ENCODE peak calls at places on chromosome 21, in ten cellular contexts. One of them, this sample, is unnamed.

GRCh38 chr21:24110846-24111245 is 1496.4 kb downstream of the MRPL39 start:
- DNase-seq in heart right ventricle: no peak
- DNase-seq in cardiac fibroblast: no peak
- DNase-seq in foreskin fibroblast: no peak
- DNase-seq in IMR-90: peak; percentile 77
- DNase-seq in HFF-Myc: no peak
- DNase-seq in Calu3: no peak
- DNase-seq in fibroblast of mammary gland: no peak
- DNase-seq in activated B cell treated with CpG ODN at 0.5 μM for 24 hours: no peak
- DNase-seq in GM20000: no peak
- DNase-seq in this sample: no peak

GRCh38 chr21:36035381-36035791 is 24.9 kb downstream of the SETD4 start:
- DNase-seq in heart right ventricle: no peak
- DNase-seq in cardiac fibroblast: peak; percentile 8
- DNase-seq in foreskin fibroblast: no peak
- DNase-seq in IMR-90: no peak
- DNase-seq in HFF-Myc: no peak
- DNase-seq in Calu3: no peak
- DNase-seq in fibroblast of mammary gland: no peak
- DNase-seq in activated B cell treated with CpG ODN at 0.5 μM for 24 hours: no peak
- DNase-seq in GM20000: no peak
- DNase-seq in this sample: no peak

GRCh38 chr21:45643021-45643980 is at the start of gene PCBP3:
- DNase-seq in heart right ventricle: peak; percentile 96
- DNase-seq in cardiac fibroblast: peak; percentile 99
- DNase-seq in foreskin fibroblast: peak; percentile 97
- DNase-seq in IMR-90: peak; percentile 89
- DNase-seq in HFF-Myc: peak; percentile 38
- DNase-seq in Calu3: peak; percentile 86
- DNase-seq in fibroblast of mammary gland: peak; percentile 94
- DNase-seq in activated B cell treated with CpG ODN at 0.5 μM for 24 hours: peak; percentile 75
- DNase-seq in GM20000: peak; percentile 96
- DNase-seq in this sample: peak; percentile 51

GRCh38 chr21:46540087-46540710 is 64.7 kb downstream of the S100B start:
- DNase-seq in heart right ventricle: no peak
- DNase-seq in cardiac fibroblast: no peak
- DNase-seq in foreskin fibroblast: no peak
- DNase-seq in IMR-90: no peak
- DNase-seq in HFF-Myc: no peak
- DNase-seq in Calu3: no peak
- DNase-seq in fibroblast of mammary gland: no peak
- DNase-seq in activated B cell treated with CpG ODN at 0.5 μM for 24 hours: no peak
- DNase-seq in GM20000: peak; percentile 6
- DNase-seq in this sample: no peak

GRCh38 chr21:39874759-39875158 is 7.5 kb downstream of the PCP4 start:
- DNase-seq in heart right ventricle: no peak
- DNase-seq in cardiac fibroblast: no peak
- DNase-seq in foreskin fibroblast: no peak
- DNase-seq in IMR-90: no peak
- DNase-seq in HFF-Myc: no peak
- DNase-seq in Calu3: no peak
- DNase-seq in fibroblast of mammary gland: no peak
- DNase-seq in activated B cell treated with CpG ODN at 0.5 μM for 24 hours: no peak
- DNase-seq in GM20000: no peak
- DNase-seq in this sample: no peak

GRCh38 chr21:36437745-36438128 is 42.2 kb downstream of the CLDN14 start:
- DNase-seq in heart right ventricle: no peak
- DNase-seq in cardiac fibroblast: peak; percentile 80
- DNase-seq in foreskin fibroblast: peak; percentile 52
- DNase-seq in IMR-90: peak; percentile 97
- DNase-seq in HFF-Myc: no peak
- DNase-seq in Calu3: no peak
- DNase-seq in fibroblast of mammary gland: peak; percentile 91
- DNase-seq in activated B cell treated with CpG ODN at 0.5 μM for 24 hours: no peak
- DNase-seq in GM20000: no peak
- DNase-seq in this sample: peak; percentile 69

GRCh38 chr21:46011267-46011967 is 29.8 kb downstream of the COL6A1 start:
- DNase-seq in heart right ventricle: no peak
- DNase-seq in cardiac fibroblast: no peak
- DNase-seq in foreskin fibroblast: no peak
- DNase-seq in IMR-90: no peak
- DNase-seq in HFF-Myc: no peak
- DNase-seq in Calu3: no peak
- DNase-seq in fibroblast of mammary gland: no peak
- DNase-seq in activated B cell treated with CpG ODN at 0.5 μM for 24 hours: no peak
- DNase-seq in GM20000: no peak
- DNase-seq in this sample: no peak

GRCh38 chr21:29829514-29830255 is 110.1 kb downstream of the GRIK1 start:
- DNase-seq in heart right ventricle: no peak
- DNase-seq in cardiac fibroblast: no peak
- DNase-seq in foreskin fibroblast: peak; percentile 18
- DNase-seq in IMR-90: no peak
- DNase-seq in HFF-Myc: no peak
- DNase-seq in Calu3: no peak
- DNase-seq in fibroblast of mammary gland: peak; percentile 12
- DNase-seq in activated B cell treated with CpG ODN at 0.5 μM for 24 hours: no peak
- DNase-seq in GM20000: no peak
- DNase-seq in this sample: no peak

GRCh38 chr21:32474179-32475059 is 61.9 kb downstream of the EVA1C start:
- DNase-seq in heart right ventricle: no peak
- DNase-seq in cardiac fibroblast: no peak
- DNase-seq in foreskin fibroblast: peak; percentile 19
- DNase-seq in IMR-90: no peak
- DNase-seq in HFF-Myc: no peak
- DNase-seq in Calu3: no peak
- DNase-seq in fibroblast of mammary gland: no peak
- DNase-seq in activated B cell treated with CpG ODN at 0.5 μM for 24 hours: no peak
- DNase-seq in GM20000: no peak
- DNase-seq in this sample: no peak

DNA sequence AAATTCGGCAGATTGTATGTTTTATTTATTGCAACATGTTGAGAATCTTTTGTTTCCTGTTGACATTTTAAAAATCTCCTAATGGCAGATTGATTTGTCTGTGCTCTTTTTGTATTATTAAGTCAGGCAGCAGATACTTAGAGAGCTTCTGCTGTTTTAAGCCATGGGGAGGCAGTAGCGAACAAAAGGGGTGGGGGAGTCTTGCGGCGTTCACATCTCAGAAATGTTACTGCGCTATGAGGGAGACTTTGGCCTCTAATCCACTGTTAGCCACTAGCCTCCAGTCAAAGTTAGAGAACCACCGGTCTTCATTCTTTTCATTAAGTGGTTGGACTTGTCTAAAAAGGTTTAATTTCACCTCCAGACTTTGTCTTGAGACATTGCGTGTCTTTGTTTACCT is 93.6 kb downstream of the DYRK1A start:
- DNase-seq in heart right ventricle: no peak
- DNase-seq in cardiac fibroblast: no peak
- DNase-seq in foreskin fibroblast: no peak
- DNase-seq in IMR-90: no peak
- DNase-seq in HFF-Myc: no peak
- DNase-seq in Calu3: no peak
- DNase-seq in fibroblast of mammary gland: no peak
- DNase-seq in activated B cell treated with CpG ODN at 0.5 μM for 24 hours: no peak
- DNase-seq in GM20000: no peak
- DNase-seq in this sample: no peak
- TF ChIP-seq CTCF in heart right ventricle: no peak
- TF ChIP-seq CTCF in cardiac fibroblast: peak; percentile 21
- TF ChIP-seq CTCF in foreskin fibroblast: no peak
- TF ChIP-seq CTCF in IMR-90: peak; percentile 21
- TF ChIP-seq CTCF in HFF-Myc: peak; percentile 7
- TF ChIP-seq CTCF in Calu3: no peak
- TF ChIP-seq CTCF in fibroblast of mammary gland: peak; percentile 16
- TF ChIP-seq CTCF in activated B cell treated with CpG ODN at 0.5 μM for 24 hours: no peak
- TF ChIP-seq CTCF in GM20000: no peak
- TF ChIP-seq CTCF in this sample: no peak

GRCh38 chr21:28235169-28235892 is 757.3 kb downstream of the LTN1 start:
- DNase-seq in heart right ventricle: no peak
- DNase-seq in cardiac fibroblast: peak; percentile 63
- DNase-seq in foreskin fibroblast: no peak
- DNase-seq in IMR-90: no peak
- DNase-seq in HFF-Myc: no peak
- DNase-seq in Calu3: no peak
- DNase-seq in fibroblast of mammary gland: no peak
- DNase-seq in activated B cell treated with CpG ODN at 0.5 μM for 24 hours: no peak
- DNase-seq in GM20000: no peak
- DNase-seq in this sample: peak; percentile 20
- TF ChIP-seq CTCF in heart right ventricle: peak; percentile 23
- TF ChIP-seq CTCF in cardiac fibroblast: peak; percentile 16
- TF ChIP-seq CTCF in foreskin fibroblast: no peak
- TF ChIP-seq CTCF in IMR-90: peak; percentile 36
- TF ChIP-seq CTCF in HFF-Myc: no peak
- TF ChIP-seq CTCF in Calu3: no peak
- TF ChIP-seq CTCF in fibroblast of mammary gland: peak; percentile 16
- TF ChIP-seq CTCF in activated B cell treated with CpG ODN at 0.5 μM for 24 hours: no peak
- TF ChIP-seq CTCF in GM20000: no peak
- TF ChIP-seq CTCF in this sample: peak; percentile 63

GRCh38 chr21:34802180-34802899 is 133.5 kb downstream of the CLIC6 start:
- DNase-seq in heart right ventricle: no peak
- DNase-seq in cardiac fibroblast: no peak
- DNase-seq in foreskin fibroblast: peak; percentile 48
- DNase-seq in IMR-90: no peak
- DNase-seq in HFF-Myc: no peak
- DNase-seq in Calu3: no peak
- DNase-seq in fibroblast of mammary gland: peak; percentile 55
- DNase-seq in activated B cell treated with CpG ODN at 0.5 μM for 24 hours: no peak
- DNase-seq in GM20000: no peak
- DNase-seq in this sample: no peak

GRCh38 chr21:34799092-34799491 is 130.3 kb downstream of the CLIC6 start:
- DNase-seq in heart right ventricle: no peak
- DNase-seq in cardiac fibroblast: no peak
- DNase-seq in foreskin fibroblast: no peak
- DNase-seq in IMR-90: no peak
- DNase-seq in HFF-Myc: no peak
- DNase-seq in Calu3: no peak
- DNase-seq in fibroblast of mammary gland: no peak
- DNase-seq in activated B cell treated with CpG ODN at 0.5 μM for 24 hours: no peak
- DNase-seq in GM20000: no peak
- DNase-seq in this sample: no peak

GRCh38 chr21:34803792-34804440 is 135.1 kb downstream of the CLIC6 start:
- DNase-seq in heart right ventricle: no peak
- DNase-seq in cardiac fibroblast: no peak
- DNase-seq in foreskin fibroblast: no peak
- DNase-seq in IMR-90: no peak
- DNase-seq in HFF-Myc: no peak
- DNase-seq in Calu3: no peak
- DNase-seq in fibroblast of mammary gland: no peak
- DNase-seq in activated B cell treated with CpG ODN at 0.5 μM for 24 hours: no peak
- DNase-seq in GM20000: no peak
- DNase-seq in this sample: no peak

GRCh38 chr21:34800797-34801518 is 132.2 kb downstream of the CLIC6 start:
- DNase-seq in heart right ventricle: no peak
- DNase-seq in cardiac fibroblast: peak; percentile 33
- DNase-seq in foreskin fibroblast: peak; percentile 70
- DNase-seq in IMR-90: peak; percentile 46
- DNase-seq in HFF-Myc: no peak
- DNase-seq in Calu3: no peak
- DNase-seq in fibroblast of mammary gland: peak; percentile 50
- DNase-seq in activated B cell treated with CpG ODN at 0.5 μM for 24 hours: no peak
- DNase-seq in GM20000: no peak
- DNase-seq in this sample: peak; percentile 49

GRCh38 chr21:34801519-34802132 is 132.8 kb downstream of the CLIC6 start:
- DNase-seq in heart right ventricle: no peak
- DNase-seq in cardiac fibroblast: peak; percentile 37
- DNase-seq in foreskin fibroblast: peak; percentile 56
- DNase-seq in IMR-90: no peak
- DNase-seq in HFF-Myc: no peak
- DNase-seq in Calu3: peak; percentile 21
- DNase-seq in fibroblast of mammary gland: peak; percentile 46
- DNase-seq in activated B cell treated with CpG ODN at 0.5 μM for 24 hours: no peak
- DNase-seq in GM20000: peak; percentile 73
- DNase-seq in this sample: no peak
- TF ChIP-seq CTCF in heart right ventricle: no peak
- TF ChIP-seq CTCF in cardiac fibroblast: peak; percentile 25
- TF ChIP-seq CTCF in foreskin fibroblast: peak; percentile 22
- TF ChIP-seq CTCF in IMR-90: peak; percentile 28
- TF ChIP-seq CTCF in HFF-Myc: peak; percentile 38
- TF ChIP-seq CTCF in Calu3: no peak
- TF ChIP-seq CTCF in fibroblast of mammary gland: peak; percentile 34
- TF ChIP-seq CTCF in activated B cell treated with CpG ODN at 0.5 μM for 24 hours: no peak
- TF ChIP-seq CTCF in GM20000: peak; percentile 39
- TF ChIP-seq CTCF in this sample: peak; percentile 53

DNA sequence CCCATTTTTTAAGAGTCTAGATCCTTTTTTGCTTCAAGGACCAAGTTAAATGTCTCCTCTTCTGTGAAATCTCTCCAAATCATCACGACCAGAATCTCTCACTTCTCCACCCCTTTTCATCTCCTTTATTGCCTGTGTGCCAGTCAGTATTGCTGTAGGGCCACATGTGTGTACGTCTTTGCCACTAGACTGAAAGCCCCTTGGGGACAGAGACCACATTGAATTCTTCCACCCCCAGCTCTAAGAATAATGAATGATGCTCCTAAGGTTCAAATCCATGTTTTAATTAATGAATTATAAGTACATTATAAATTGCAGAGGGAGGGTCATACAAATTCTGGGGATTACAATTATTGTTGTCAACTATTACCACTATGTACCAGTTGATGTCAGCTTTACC is 343.8 kb downstream of the USP25 start:
- DNase-seq in heart right ventricle: no peak
- DNase-seq in cardiac fibroblast: no peak
- DNase-seq in foreskin fibroblast: peak; percentile 6
- DNase-seq in IMR-90: no peak
- DNase-seq in HFF-Myc: no peak
- DNase-seq in Calu3: no peak
- DNase-seq in fibroblast of mammary gland: peak; percentile 41
- DNase-seq in activated B cell treated with CpG ODN at 0.5 μM for 24 hours: no peak
- DNase-seq in GM20000: no peak
- DNase-seq in this sample: no peak
- TF ChIP-seq CTCF in heart right ventricle: no peak
- TF ChIP-seq CTCF in cardiac fibroblast: no peak
- TF ChIP-seq CTCF in foreskin fibroblast: no peak
- TF ChIP-seq CTCF in IMR-90: no peak
- TF ChIP-seq CTCF in HFF-Myc: no peak
- TF ChIP-seq CTCF in Calu3: no peak
- TF ChIP-seq CTCF in fibroblast of mammary gland: no peak
- TF ChIP-seq CTCF in activated B cell treated with CpG ODN at 0.5 μM for 24 hours: no peak
- TF ChIP-seq CTCF in GM20000: no peak
- TF ChIP-seq CTCF in this sample: no peak

GRCh38 chr21:30962013-30962412 is 76.3 kb downstream of the KRTAP19-8 start:
- DNase-seq in heart right ventricle: no peak
- DNase-seq in cardiac fibroblast: no peak
- DNase-seq in foreskin fibroblast: no peak
- DNase-seq in IMR-90: no peak
- DNase-seq in HFF-Myc: no peak
- DNase-seq in Calu3: no peak
- DNase-seq in fibroblast of mammary gland: no peak
- DNase-seq in activated B cell treated with CpG ODN at 0.5 μM for 24 hours: no peak
- DNase-seq in GM20000: no peak
- DNase-seq in this sample: no peak
- TF ChIP-seq CTCF in heart right ventricle: no peak
- TF ChIP-seq CTCF in cardiac fibroblast: no peak
- TF ChIP-seq CTCF in foreskin fibroblast: no peak
- TF ChIP-seq CTCF in IMR-90: no peak
- TF ChIP-seq CTCF in HFF-Myc: no peak
- TF ChIP-seq CTCF in Calu3: no peak
- TF ChIP-seq CTCF in fibroblast of mammary gland: no peak
- TF ChIP-seq CTCF in activated B cell treated with CpG ODN at 0.5 μM for 24 hours: no peak
- TF ChIP-seq CTCF in GM20000: no peak
- TF ChIP-seq CTCF in this sample: no peak

GRCh38 chr21:41208946-41209345 is 41.0 kb downstream of the BACE2 start:
- DNase-seq in heart right ventricle: no peak
- DNase-seq in cardiac fibroblast: no peak
- DNase-seq in foreskin fibroblast: no peak
- DNase-seq in IMR-90: no peak
- DNase-seq in HFF-Myc: no peak
- DNase-seq in Calu3: no peak
- DNase-seq in fibroblast of mammary gland: no peak
- DNase-seq in activated B cell treated with CpG ODN at 0.5 μM for 24 hours: no peak
- DNase-seq in GM20000: no peak
- DNase-seq in this sample: no peak
- TF ChIP-seq CTCF in heart right ventricle: no peak
- TF ChIP-seq CTCF in cardiac fibroblast: no peak
- TF ChIP-seq CTCF in foreskin fibroblast: no peak
- TF ChIP-seq CTCF in IMR-90: no peak
- TF ChIP-seq CTCF in HFF-Myc: no peak
- TF ChIP-seq CTCF in Calu3: no peak
- TF ChIP-seq CTCF in fibroblast of mammary gland: no peak
- TF ChIP-seq CTCF in activated B cell treated with CpG ODN at 0.5 μM for 24 hours: no peak
- TF ChIP-seq CTCF in GM20000: no peak
- TF ChIP-seq CTCF in this sample: no peak